ENCODE peak calls at places on chromosomes 16 and 17, in six cellular contexts. K is GM13976, X is CMK, A is glomerular endothelial cell, W is HT1080, J is NCI-H1417. L is an unnamed sample.

GRCh38 chr17:21211825-21212479 is 2.0 kb downstream of the TMEM11 start:
- DNase-seq in K (no peak), X (no peak), A (no peak), W (no peak), J (no peak), L (no peak)

GRCh38 chr17:57645950-57646686 is 99.0 kb downstream of the CCDC182 start:
- DNase-seq in K (no peak), X (no peak), A (no peak), W (peak), J (no peak), L (no peak)

GRCh38 chr16:73122604-73123386 is 74.9 kb upstream of the ZFHX3 start:
- DNase-seq in K (no peak), X (peak), A (no peak), W (peak), J (no peak), L (peak)

GRCh38 chr17:56289321-56289720 is 136.0 kb downstream of the ANKFN1 start:
- DNase-seq in K (no peak), X (no peak), A (no peak), W (no peak), J (no peak), L (no peak)

GRCh38 chr17:77616243-77616731 is 342.2 kb upstream of the TNRC6C start:
- DNase-seq in K (no peak), X (no peak), A (no peak), W (peak), J (no peak), L (no peak)

GRCh38 chr17:42698736-42699414 is 16.5 kb downstream of the CNTNAP1 start:
- DNase-seq in K (peak), X (peak), A (no peak), W (peak), J (peak), L (peak)

GRCh38 chr17:37430051-37430591 is 23.4 kb downstream of the TADA2A start:
- DNase-seq in K (peak), X (no peak), A (no peak), W (peak), J (no peak), L (no peak)

GRCh38 chr16:59859606-59860402 is 1125.7 kb upstream of the GOT2 start:
- DNase-seq in K (no peak), X (no peak), A (no peak), W (no peak), J (no peak), L (no peak)

GRCh38 chr17:2003525-2003924 is 21.6 kb downstream of the RTN4RL1 start:
- DNase-seq in K (no peak), X (no peak), A (no peak), W (no peak), J (no peak), L (no peak)

GRCh38 chr17:75289832-75290337 is 652 bp upstream of the SLC25A19 start:
- DNase-seq in K (peak), X (no peak), A (peak), W (no peak), J (peak), L (peak)

GRCh38 chr17:81854974-81855774 is 5.2 kb downstream of the P4HB start:
- DNase-seq in K (no peak), X (no peak), A (no peak), W (no peak), J (peak), L (no peak)

GRCh38 chr17:8892338-8892690 is 24.8 kb upstream of the PIK3R6 start:
- DNase-seq in K (peak), X (no peak), A (no peak), W (peak), J (no peak), L (no peak)

GRCh38 chr16:15435216-15435864 is 952 bp downstream of the BMERB1 start:
- DNase-seq in K (no peak), X (no peak), A (no peak), W (no peak), J (peak), L (no peak)

GRCh38 chr16:21703589-21704174 is 39.9 kb downstream of the OTOA start:
- DNase-seq in K (peak), X (no peak), A (no peak), W (no peak), J (no peak), L (no peak)

GRCh38 chr16:4052801-4053662 is 63.2 kb downstream of the ADCY9 start:
- DNase-seq in K (no peak), X (no peak), A (no peak), W (no peak), J (peak), L (peak)

GRCh38 chr17:16971458-16972338 is at the start of gene TNFRSF13B:
- DNase-seq in K (peak), X (no peak), A (no peak), W (no peak), J (no peak), L (no peak)